ENCODE peak calls at places on chromosomes 2 and 18, in five cellular contexts. One of them, this sample, is unnamed.

GRCh38 chr2:65033178-65033577 is 23.0 kb upstream of the CEP68 start:
- DNase-seq in HFF-Myc: no peak
- DNase-seq in stimulated activated CD4-positive, alpha-beta T cell treated with anti-CD3 and anti-CD28 coated beads, Interleukin-1b, Interleukin-23, amount 100 ng/mL, for 24 hours: no peak
- DNase-seq in iris pigment epithelial cell: no peak
- DNase-seq in RWPE1: no peak
- DNase-seq in this sample: no peak

GRCh38 chr2:223122706-223123265 is 70.8 kb downstream of the KCNE4 start:
- DNase-seq in HFF-Myc: no peak
- DNase-seq in stimulated activated CD4-positive, alpha-beta T cell treated with anti-CD3 and anti-CD28 coated beads, Interleukin-1b, Interleukin-23, amount 100 ng/mL, for 24 hours: no peak
- DNase-seq in iris pigment epithelial cell: no peak
- DNase-seq in RWPE1: no peak
- DNase-seq in this sample: no peak

GRCh38 chr2:172308253-172308935 is 119.0 kb upstream of the ITGA6 start:
- DNase-seq in HFF-Myc: no peak
- DNase-seq in stimulated activated CD4-positive, alpha-beta T cell treated with anti-CD3 and anti-CD28 coated beads, Interleukin-1b, Interleukin-23, amount 100 ng/mL, for 24 hours: no peak
- DNase-seq in iris pigment epithelial cell: no peak
- DNase-seq in RWPE1: no peak
- DNase-seq in this sample: peak; percentile 74

GRCh38 chr2:191247381-191248057 is 2.3 kb downstream of the MYO1B start:
- DNase-seq in HFF-Myc: peak; percentile 76
- DNase-seq in stimulated activated CD4-positive, alpha-beta T cell treated with anti-CD3 and anti-CD28 coated beads, Interleukin-1b, Interleukin-23, amount 100 ng/mL, for 24 hours: no peak
- DNase-seq in iris pigment epithelial cell: peak; percentile 98
- DNase-seq in RWPE1: peak; percentile 85
- DNase-seq in this sample: peak; percentile 88

GRCh38 chr2:170255971-170256370 is 78.0 kb downstream of the MYO3B start:
- DNase-seq in HFF-Myc: no peak
- DNase-seq in stimulated activated CD4-positive, alpha-beta T cell treated with anti-CD3 and anti-CD28 coated beads, Interleukin-1b, Interleukin-23, amount 100 ng/mL, for 24 hours: no peak
- DNase-seq in iris pigment epithelial cell: peak; percentile 47
- DNase-seq in RWPE1: no peak
- DNase-seq in this sample: peak; percentile 55

GRCh38 chr2:196635156-196635555 is 4.4 kb upstream of the CCDC150 start:
- DNase-seq in HFF-Myc: peak; percentile 3
- DNase-seq in stimulated activated CD4-positive, alpha-beta T cell treated with anti-CD3 and anti-CD28 coated beads, Interleukin-1b, Interleukin-23, amount 100 ng/mL, for 24 hours: no peak
- DNase-seq in iris pigment epithelial cell: no peak
- DNase-seq in RWPE1: no peak
- DNase-seq in this sample: no peak

GRCh38 chr2:169715379-169716228 is 18.0 kb upstream of the KLHL23 start:
- DNase-seq in HFF-Myc: no peak
- DNase-seq in stimulated activated CD4-positive, alpha-beta T cell treated with anti-CD3 and anti-CD28 coated beads, Interleukin-1b, Interleukin-23, amount 100 ng/mL, for 24 hours: no peak
- DNase-seq in iris pigment epithelial cell: peak; percentile 42
- DNase-seq in RWPE1: no peak
- DNase-seq in this sample: no peak

GRCh38 chr2:207995887-207996286 is 29.4 kb downstream of the PLEKHM3 start:
- DNase-seq in HFF-Myc: no peak
- DNase-seq in stimulated activated CD4-positive, alpha-beta T cell treated with anti-CD3 and anti-CD28 coated beads, Interleukin-1b, Interleukin-23, amount 100 ng/mL, for 24 hours: no peak
- DNase-seq in iris pigment epithelial cell: peak; percentile 32
- DNase-seq in RWPE1: no peak
- DNase-seq in this sample: no peak

GRCh38 chr2:156540706-156541105 is 104.5 kb downstream of the GPD2 start:
- DNase-seq in HFF-Myc: no peak
- DNase-seq in stimulated activated CD4-positive, alpha-beta T cell treated with anti-CD3 and anti-CD28 coated beads, Interleukin-1b, Interleukin-23, amount 100 ng/mL, for 24 hours: no peak
- DNase-seq in iris pigment epithelial cell: no peak
- DNase-seq in RWPE1: no peak
- DNase-seq in this sample: no peak

GRCh38 chr18:53864758-53865157 is 359.7 kb downstream of the MBD2 start:
- DNase-seq in HFF-Myc: no peak
- DNase-seq in stimulated activated CD4-positive, alpha-beta T cell treated with anti-CD3 and anti-CD28 coated beads, Interleukin-1b, Interleukin-23, amount 100 ng/mL, for 24 hours: no peak
- DNase-seq in iris pigment epithelial cell: no peak
- DNase-seq in RWPE1: no peak
- DNase-seq in this sample: peak; percentile 34

GRCh38 chr2:36975306-36975705 is 9.0 kb upstream of the STRN start:
- DNase-seq in HFF-Myc: no peak
- DNase-seq in stimulated activated CD4-positive, alpha-beta T cell treated with anti-CD3 and anti-CD28 coated beads, Interleukin-1b, Interleukin-23, amount 100 ng/mL, for 24 hours: no peak
- DNase-seq in iris pigment epithelial cell: no peak
- DNase-seq in RWPE1: no peak
- DNase-seq in this sample: no peak

This sample was measured in foreskin keratinocyte.